ENCODE peak calls at places on chromosomes 4 and X, in nine cellular contexts. One of them, this sample, is unnamed.

GRCh38 chr4:24655971-24656370 is 71.6 kb upstream of the DHX15 start:
- DNase-seq in bronchial epithelial cell: no peak
- DNase-seq in sigmoid colon: no peak
- DNase-seq in NB4: no peak
- DNase-seq in H1: no peak
- DNase-seq in H9: no peak
- DNase-seq in kidney epithelial cell: no peak
- DNase-seq in HL-60: no peak
- DNase-seq in WTC11: no peak
- DNase-seq in this sample: no peak

GRCh38 chrX:119272882-119273806 is 37.1 kb downstream of the PGRMC1 start:
- DNase-seq in bronchial epithelial cell: peak
- DNase-seq in sigmoid colon: peak
- DNase-seq in NB4: no peak
- DNase-seq in H1: peak
- DNase-seq in H9: peak
- DNase-seq in kidney epithelial cell: peak
- DNase-seq in HL-60: no peak
- DNase-seq in WTC11: peak
- DNase-seq in this sample: no peak

GRCh38 chr4:15848191-15848842 is 70.2 kb downstream of the CD38 start:
- DNase-seq in bronchial epithelial cell: peak
- DNase-seq in sigmoid colon: no peak
- DNase-seq in NB4: peak
- DNase-seq in H1: no peak
- DNase-seq in H9: no peak
- DNase-seq in kidney epithelial cell: no peak
- DNase-seq in HL-60: no peak
- DNase-seq in WTC11: no peak
- DNase-seq in this sample: no peak

GRCh38 chrX:145654486-145654885 is 163.1 kb upstream of the SLITRK2 start:
- DNase-seq in bronchial epithelial cell: no peak
- DNase-seq in sigmoid colon: no peak
- DNase-seq in NB4: no peak
- DNase-seq in H1: no peak
- DNase-seq in H9: no peak
- DNase-seq in kidney epithelial cell: no peak
- DNase-seq in HL-60: no peak
- DNase-seq in WTC11: no peak
- DNase-seq in this sample: no peak

GRCh38 chr4:4656977-4657376 is 115.1 kb upstream of the STX18 start:
- DNase-seq in bronchial epithelial cell: no peak
- DNase-seq in sigmoid colon: no peak
- DNase-seq in NB4: no peak
- DNase-seq in H1: no peak
- DNase-seq in H9: no peak
- DNase-seq in kidney epithelial cell: no peak
- DNase-seq in HL-60: no peak
- DNase-seq in WTC11: no peak
- DNase-seq in this sample: no peak

GRCh38 chrX:45230410-45230809 is 29.7 kb upstream of the DIPK2B start:
- DNase-seq in bronchial epithelial cell: no peak
- DNase-seq in sigmoid colon: no peak
- DNase-seq in NB4: peak
- DNase-seq in H1: no peak
- DNase-seq in H9: no peak
- DNase-seq in kidney epithelial cell: no peak
- DNase-seq in HL-60: no peak
- DNase-seq in WTC11: no peak
- DNase-seq in this sample: no peak

GRCh38 chr4:153260553-153261306 is 56.5 kb downstream of the TRIM2 start:
- DNase-seq in bronchial epithelial cell: no peak
- DNase-seq in sigmoid colon: no peak
- DNase-seq in NB4: no peak
- DNase-seq in H1: no peak
- DNase-seq in H9: no peak
- DNase-seq in kidney epithelial cell: no peak
- DNase-seq in HL-60: no peak
- DNase-seq in WTC11: no peak
- DNase-seq in this sample: no peak

GRCh38 chr4:89351201-89351600 is 43.6 kb upstream of the GPRIN3 start:
- DNase-seq in bronchial epithelial cell: no peak
- DNase-seq in sigmoid colon: no peak
- DNase-seq in NB4: no peak
- DNase-seq in H1: no peak
- DNase-seq in H9: no peak
- DNase-seq in kidney epithelial cell: no peak
- DNase-seq in HL-60: no peak
- DNase-seq in WTC11: no peak
- DNase-seq in this sample: no peak

GRCh38 chr4:181637186-181638105 is 605.8 kb upstream of the TENM3 start:
- DNase-seq in bronchial epithelial cell: no peak
- DNase-seq in sigmoid colon: no peak
- DNase-seq in NB4: no peak
- DNase-seq in H1: no peak
- DNase-seq in H9: no peak
- DNase-seq in kidney epithelial cell: no peak
- DNase-seq in HL-60: no peak
- DNase-seq in WTC11: no peak
- DNase-seq in this sample: no peak

GRCh38 chr4:22554670-22555069 is 38.8 kb upstream of the ADGRA3 start:
- DNase-seq in bronchial epithelial cell: no peak
- DNase-seq in sigmoid colon: no peak
- DNase-seq in NB4: no peak
- DNase-seq in H1: no peak
- DNase-seq in H9: no peak
- DNase-seq in kidney epithelial cell: no peak
- DNase-seq in HL-60: no peak
- DNase-seq in WTC11: no peak
- DNase-seq in this sample: no peak

GRCh38 chrX:68725966-68726365 is 78.5 kb downstream of the STARD8 start:
- DNase-seq in bronchial epithelial cell: no peak
- DNase-seq in sigmoid colon: peak
- DNase-seq in NB4: no peak
- DNase-seq in H1: no peak
- DNase-seq in H9: no peak
- DNase-seq in kidney epithelial cell: no peak
- DNase-seq in HL-60: no peak
- DNase-seq in WTC11: no peak
- DNase-seq in this sample: no peak

GRCh38 chrX:151825927-151826471 is 86.7 kb upstream of the MAGEA4 start:
- DNase-seq in bronchial epithelial cell: peak
- DNase-seq in sigmoid colon: no peak
- DNase-seq in NB4: no peak
- DNase-seq in H1: no peak
- DNase-seq in H9: no peak
- DNase-seq in kidney epithelial cell: peak
- DNase-seq in HL-60: no peak
- DNase-seq in WTC11: no peak
- DNase-seq in this sample: no peak

GRCh38 chrX:47958943-47959342 is 44.8 kb downstream of the ZNF182 start:
- DNase-seq in bronchial epithelial cell: peak
- DNase-seq in sigmoid colon: no peak
- DNase-seq in NB4: peak
- DNase-seq in H1: no peak
- DNase-seq in H9: peak
- DNase-seq in kidney epithelial cell: no peak
- DNase-seq in HL-60: no peak
- DNase-seq in WTC11: no peak
- DNase-seq in this sample: no peak

GRCh38 chr4:57378766-57379165 is 268.6 kb upstream of the IGFBP7 start:
- DNase-seq in bronchial epithelial cell: peak
- DNase-seq in sigmoid colon: no peak
- DNase-seq in NB4: no peak
- DNase-seq in H1: no peak
- DNase-seq in H9: no peak
- DNase-seq in kidney epithelial cell: no peak
- DNase-seq in HL-60: no peak
- DNase-seq in WTC11: no peak
- DNase-seq in this sample: no peak

GRCh38 chrX:31170792-31171191 is 99.0 kb upstream of the FTHL17 start:
- DNase-seq in bronchial epithelial cell: no peak
- DNase-seq in sigmoid colon: no peak
- DNase-seq in NB4: no peak
- DNase-seq in H1: no peak
- DNase-seq in H9: no peak
- DNase-seq in kidney epithelial cell: no peak
- DNase-seq in HL-60: no peak
- DNase-seq in WTC11: no peak
- DNase-seq in this sample: no peak

GRCh38 chrX:26918633-26919032 is 544.5 kb downstream of the PPP4R3C start:
- DNase-seq in bronchial epithelial cell: peak
- DNase-seq in sigmoid colon: no peak
- DNase-seq in NB4: peak
- DNase-seq in H1: no peak
- DNase-seq in H9: peak
- DNase-seq in kidney epithelial cell: no peak
- DNase-seq in HL-60: no peak
- DNase-seq in WTC11: peak
- DNase-seq in this sample: no peak

GRCh38 chr4:11456441-11456840 is 27.7 kb upstream of the HS3ST1 start:
- DNase-seq in bronchial epithelial cell: no peak
- DNase-seq in sigmoid colon: no peak
- DNase-seq in NB4: no peak
- DNase-seq in H1: no peak
- DNase-seq in H9: no peak
- DNase-seq in kidney epithelial cell: no peak
- DNase-seq in HL-60: no peak
- DNase-seq in WTC11: no peak
- DNase-seq in this sample: no peak

GRCh38 chrX:69179380-69179911 is 14.2 kb upstream of the PJA1 start:
- DNase-seq in bronchial epithelial cell: no peak
- DNase-seq in sigmoid colon: no peak
- DNase-seq in NB4: no peak
- DNase-seq in H1: no peak
- DNase-seq in H9: peak
- DNase-seq in kidney epithelial cell: peak
- DNase-seq in HL-60: no peak
- DNase-seq in WTC11: peak
- DNase-seq in this sample: no peak

GRCh38 chr4:118904418-118904817 is 15.8 kb downstream of the SYNPO2 start:
- DNase-seq in bronchial epithelial cell: no peak
- DNase-seq in sigmoid colon: no peak
- DNase-seq in NB4: no peak
- DNase-seq in H1: no peak
- DNase-seq in H9: no peak
- DNase-seq in kidney epithelial cell: no peak
- DNase-seq in HL-60: no peak
- DNase-seq in WTC11: no peak
- DNase-seq in this sample: no peak

GRCh38 chrX:100979881-100980607 is 10.5 kb downstream of the ARL13A start:
- DNase-seq in bronchial epithelial cell: peak
- DNase-seq in sigmoid colon: no peak
- DNase-seq in NB4: peak
- DNase-seq in H1: no peak
- DNase-seq in H9: no peak
- DNase-seq in kidney epithelial cell: no peak
- DNase-seq in HL-60: no peak
- DNase-seq in WTC11: no peak
- DNase-seq in this sample: no peak

GRCh38 chr4:37434469-37434868 is 189.9 kb downstream of the NWD2 start:
- DNase-seq in bronchial epithelial cell: peak
- DNase-seq in sigmoid colon: no peak
- DNase-seq in NB4: no peak
- DNase-seq in H1: no peak
- DNase-seq in H9: no peak
- DNase-seq in kidney epithelial cell: no peak
- DNase-seq in HL-60: no peak
- DNase-seq in WTC11: no peak
- DNase-seq in this sample: no peak
- TF ChIP-seq CTCF in bronchial epithelial cell: no peak
- TF ChIP-seq CTCF in sigmoid colon: no peak
- TF ChIP-seq CTCF in NB4: no peak
- TF ChIP-seq CTCF in H1: no peak
- TF ChIP-seq CTCF in H9: peak
- TF ChIP-seq CTCF in kidney epithelial cell: peak
- TF ChIP-seq CTCF in HL-60: no peak
- TF ChIP-seq CTCF in WTC11: no peak
- TF ChIP-seq CTCF in this sample: no peak

GRCh38 chr4:109303141-109303499 is 662 bp upstream of the COL25A1 start:
- DNase-seq in bronchial epithelial cell: peak
- DNase-seq in sigmoid colon: no peak
- DNase-seq in NB4: no peak
- DNase-seq in H1: no peak
- DNase-seq in H9: no peak
- DNase-seq in kidney epithelial cell: no peak
- DNase-seq in HL-60: no peak
- DNase-seq in WTC11: no peak
- DNase-seq in this sample: no peak
- TF ChIP-seq CTCF in bronchial epithelial cell: no peak
- TF ChIP-seq CTCF in sigmoid colon: no peak
- TF ChIP-seq CTCF in NB4: no peak
- TF ChIP-seq CTCF in H1: no peak
- TF ChIP-seq CTCF in H9: no peak
- TF ChIP-seq CTCF in kidney epithelial cell: no peak
- TF ChIP-seq CTCF in HL-60: no peak
- TF ChIP-seq CTCF in WTC11: no peak
- TF ChIP-seq CTCF in this sample: no peak

GRCh38 chrX:107714196-107714811 is 61.3 kb downstream of the TSC22D3 start:
- DNase-seq in bronchial epithelial cell: no peak
- DNase-seq in sigmoid colon: no peak
- DNase-seq in NB4: peak
- DNase-seq in H1: no peak
- DNase-seq in H9: no peak
- DNase-seq in kidney epithelial cell: no peak
- DNase-seq in HL-60: no peak
- DNase-seq in WTC11: no peak
- DNase-seq in this sample: no peak
- TF ChIP-seq CTCF in bronchial epithelial cell: peak
- TF ChIP-seq CTCF in sigmoid colon: no peak
- TF ChIP-seq CTCF in NB4: peak
- TF ChIP-seq CTCF in H1: peak
- TF ChIP-seq CTCF in H9: peak
- TF ChIP-seq CTCF in kidney epithelial cell: no peak
- TF ChIP-seq CTCF in HL-60: no peak
- TF ChIP-seq CTCF in WTC11: no peak
- TF ChIP-seq CTCF in this sample: peak

DNA sequence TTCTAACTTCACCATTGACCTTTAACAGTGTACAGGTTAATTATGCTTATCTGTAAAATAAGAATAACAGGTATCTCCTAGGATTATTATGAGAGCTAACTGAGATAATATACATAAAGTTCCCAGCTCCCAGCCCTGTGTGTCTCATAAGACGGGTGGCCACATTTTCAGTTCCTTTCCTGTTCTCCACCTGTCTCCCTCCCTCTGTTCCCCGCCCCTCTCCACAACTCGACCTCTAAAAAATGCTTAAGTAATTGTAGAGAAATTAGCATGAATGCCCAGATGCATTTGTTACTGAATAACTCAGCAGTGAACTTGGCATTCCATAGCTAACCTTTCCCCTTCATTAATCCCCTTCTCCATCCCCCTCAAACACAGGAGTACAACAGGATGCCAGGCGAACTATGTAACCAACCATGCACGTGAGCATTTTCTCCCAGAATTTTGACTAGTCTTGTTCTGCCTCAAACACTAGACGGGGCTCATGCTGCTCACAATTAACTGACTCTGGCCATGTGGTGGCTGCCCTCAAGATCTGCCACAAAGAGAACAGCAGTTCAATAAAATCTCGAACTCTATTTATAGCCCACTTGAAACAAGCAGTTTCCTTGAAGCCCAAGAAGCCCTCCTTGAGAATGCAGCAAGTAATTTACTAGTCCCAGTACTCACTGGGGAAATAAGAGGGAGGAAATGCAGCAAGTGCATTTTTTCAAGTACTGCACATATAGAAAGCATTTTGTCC is 351.2 kb downstream of the ARHGAP24 start:
- DNase-seq in bronchial epithelial cell: no peak
- DNase-seq in sigmoid colon: no peak
- DNase-seq in NB4: peak
- DNase-seq in H1: peak
- DNase-seq in H9: peak
- DNase-seq in kidney epithelial cell: peak
- DNase-seq in HL-60: no peak
- DNase-seq in WTC11: peak
- DNase-seq in this sample: peak
- TF ChIP-seq CTCF in bronchial epithelial cell: no peak
- TF ChIP-seq CTCF in sigmoid colon: no peak
- TF ChIP-seq CTCF in NB4: no peak
- TF ChIP-seq CTCF in H1: no peak
- TF ChIP-seq CTCF in H9: no peak
- TF ChIP-seq CTCF in kidney epithelial cell: peak
- TF ChIP-seq CTCF in HL-60: no peak
- TF ChIP-seq CTCF in WTC11: no peak
- TF ChIP-seq CTCF in this sample: peak